ENCODE peak calls at places on chromosomes 4 and X, in ten cellular contexts. One of them, this sample, is unnamed. For H3K36me3, the result is how much of the 10 kb centered on the place peaks cover.

GRCh38 chr4:57490520-57490919 is 380.3 kb upstream of the IGFBP7 start:
- DNase-seq in brain microvascular endothelial cell: no peak
- DNase-seq in tibial artery: no peak
- DNase-seq in cardiac muscle cell: no peak
- DNase-seq in ovary: no peak
- DNase-seq in HCT116: no peak
- DNase-seq in left ventricle myocardium inferior: no peak
- DNase-seq in Peyer's patch: no peak
- DNase-seq in heart right ventricle: peak
- DNase-seq in OCI-LY7: no peak
- DNase-seq in this sample: no peak

GRCh38 chr4:153365003-153365402 is 20.5 kb downstream of the MND1 start:
- DNase-seq in brain microvascular endothelial cell: no peak
- DNase-seq in tibial artery: no peak
- DNase-seq in cardiac muscle cell: no peak
- DNase-seq in ovary: no peak
- DNase-seq in HCT116: no peak
- DNase-seq in left ventricle myocardium inferior: no peak
- DNase-seq in Peyer's patch: no peak
- DNase-seq in heart right ventricle: no peak
- DNase-seq in OCI-LY7: no peak
- DNase-seq in this sample: no peak

GRCh38 chr4:158930573-158930972 is 161.7 kb downstream of the FNIP2 start:
- DNase-seq in brain microvascular endothelial cell: no peak
- DNase-seq in tibial artery: no peak
- DNase-seq in cardiac muscle cell: no peak
- DNase-seq in ovary: no peak
- DNase-seq in HCT116: no peak
- DNase-seq in left ventricle myocardium inferior: no peak
- DNase-seq in Peyer's patch: no peak
- DNase-seq in heart right ventricle: no peak
- DNase-seq in OCI-LY7: no peak
- DNase-seq in this sample: no peak

GRCh38 chr4:183987987-183988392 is 82.9 kb downstream of the STOX2 start:
- DNase-seq in brain microvascular endothelial cell: peak
- DNase-seq in tibial artery: peak
- DNase-seq in cardiac muscle cell: peak
- DNase-seq in ovary: peak
- DNase-seq in HCT116: peak
- DNase-seq in left ventricle myocardium inferior: peak
- DNase-seq in Peyer's patch: no peak
- DNase-seq in heart right ventricle: peak
- DNase-seq in OCI-LY7: no peak
- DNase-seq in this sample: peak

GRCh38 chr4:83247415-83248357 is 36.9 kb downstream of the COQ2 start:
- DNase-seq in brain microvascular endothelial cell: no peak
- DNase-seq in tibial artery: no peak
- DNase-seq in cardiac muscle cell: no peak
- DNase-seq in ovary: no peak
- DNase-seq in HCT116: no peak
- DNase-seq in left ventricle myocardium inferior: no peak
- DNase-seq in Peyer's patch: no peak
- DNase-seq in heart right ventricle: no peak
- DNase-seq in OCI-LY7: no peak
- DNase-seq in this sample: no peak

GRCh38 chrX:334331-334891 is 15.8 kb upstream of the GTPBP6 start:
- DNase-seq in brain microvascular endothelial cell: no peak
- DNase-seq in tibial artery: no peak
- DNase-seq in cardiac muscle cell: no peak
- DNase-seq in ovary: no peak
- DNase-seq in HCT116: no peak
- DNase-seq in left ventricle myocardium inferior: peak
- DNase-seq in Peyer's patch: no peak
- DNase-seq in heart right ventricle: no peak
- DNase-seq in OCI-LY7: no peak
- DNase-seq in this sample: no peak

GRCh38 chr4:111274060-111274459 is 651.2 kb upstream of the PITX2 start:
- DNase-seq in brain microvascular endothelial cell: no peak
- DNase-seq in tibial artery: no peak
- DNase-seq in cardiac muscle cell: no peak
- DNase-seq in ovary: no peak
- DNase-seq in HCT116: no peak
- DNase-seq in left ventricle myocardium inferior: no peak
- DNase-seq in Peyer's patch: no peak
- DNase-seq in heart right ventricle: no peak
- DNase-seq in OCI-LY7: no peak
- DNase-seq in this sample: no peak

GRCh38 chrX:54807524-54808108 is at the start of gene MAGED2:
- DNase-seq in brain microvascular endothelial cell: no peak
- DNase-seq in tibial artery: peak
- DNase-seq in cardiac muscle cell: peak
- DNase-seq in ovary: peak
- DNase-seq in HCT116: no peak
- DNase-seq in left ventricle myocardium inferior: peak
- DNase-seq in Peyer's patch: peak
- DNase-seq in heart right ventricle: peak
- DNase-seq in OCI-LY7: no peak
- DNase-seq in this sample: peak

GRCh38 chr4:140556372-140557085 is 12.2 kb downstream of the UCP1 start:
- DNase-seq in brain microvascular endothelial cell: no peak
- DNase-seq in tibial artery: no peak
- DNase-seq in cardiac muscle cell: no peak
- DNase-seq in ovary: no peak
- DNase-seq in HCT116: no peak
- DNase-seq in left ventricle myocardium inferior: no peak
- DNase-seq in Peyer's patch: no peak
- DNase-seq in heart right ventricle: no peak
- DNase-seq in OCI-LY7: peak
- DNase-seq in this sample: no peak

DNA sequence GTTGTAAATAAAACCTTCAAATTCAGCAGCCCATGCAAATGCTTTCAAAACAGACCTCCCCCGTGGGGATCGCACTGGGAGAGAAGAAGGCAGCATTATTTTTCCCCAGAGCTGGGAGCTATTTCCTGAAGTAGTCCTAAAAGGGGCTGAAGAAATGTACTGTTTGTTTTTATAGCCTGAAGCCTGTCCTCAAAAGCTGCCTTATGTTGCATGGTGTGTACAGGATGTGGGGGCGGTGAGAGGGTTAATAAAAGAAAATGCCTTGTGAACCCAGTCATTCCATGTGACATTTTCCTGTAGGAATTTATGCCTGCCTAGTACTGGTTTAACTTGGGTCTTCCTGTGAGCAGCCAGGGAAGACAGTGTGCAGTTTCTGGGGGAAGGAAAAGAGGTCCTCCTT is 144.1 kb downstream of the SOWAHB start:
- DNase-seq in brain microvascular endothelial cell: peak
- DNase-seq in tibial artery: no peak
- DNase-seq in cardiac muscle cell: peak
- DNase-seq in ovary: no peak
- DNase-seq in HCT116: no peak
- DNase-seq in left ventricle myocardium inferior: no peak
- DNase-seq in Peyer's patch: no peak
- DNase-seq in heart right ventricle: no peak
- DNase-seq in OCI-LY7: no peak
- DNase-seq in this sample: no peak
- H3K36me3 ChIP-seq in brain microvascular endothelial cell: under half
- H3K36me3 ChIP-seq in tibial artery: under half
- H3K36me3 ChIP-seq in cardiac muscle cell: under half
- H3K36me3 ChIP-seq in ovary: under half
- H3K36me3 ChIP-seq in HCT116: under half
- H3K36me3 ChIP-seq in left ventricle myocardium inferior: under half
- H3K36me3 ChIP-seq in Peyer's patch: half or more
- H3K36me3 ChIP-seq in heart right ventricle: under half
- H3K36me3 ChIP-seq in OCI-LY7: under half
- H3K36me3 ChIP-seq in this sample: under half

DNA sequence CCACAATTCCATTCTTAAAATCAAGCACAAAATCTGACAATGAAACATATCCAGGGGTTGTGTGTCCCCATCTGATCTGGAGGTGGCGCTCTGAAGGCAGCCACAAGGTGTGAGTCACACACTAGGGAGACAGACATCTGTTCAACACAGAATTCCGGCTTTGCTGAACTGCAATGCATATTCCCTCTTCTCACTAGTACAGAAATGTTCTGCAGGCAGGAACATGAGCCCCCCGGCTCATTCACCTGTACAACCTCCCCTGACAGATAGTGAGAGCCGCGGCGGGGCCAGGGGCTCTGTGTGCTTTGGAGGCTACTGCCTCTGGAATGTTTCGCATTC is 41.9 kb downstream of the WDR1 start:
- DNase-seq in brain microvascular endothelial cell: peak
- DNase-seq in tibial artery: peak
- DNase-seq in cardiac muscle cell: peak
- DNase-seq in ovary: no peak
- DNase-seq in HCT116: no peak
- DNase-seq in left ventricle myocardium inferior: peak
- DNase-seq in Peyer's patch: no peak
- DNase-seq in heart right ventricle: no peak
- DNase-seq in OCI-LY7: peak
- DNase-seq in this sample: no peak
- TF ChIP-seq CTCF in brain microvascular endothelial cell: peak
- TF ChIP-seq CTCF in tibial artery: no peak
- TF ChIP-seq CTCF in cardiac muscle cell: peak
- TF ChIP-seq CTCF in ovary: no peak
- TF ChIP-seq CTCF in HCT116: peak
- TF ChIP-seq CTCF in left ventricle myocardium inferior: peak
- TF ChIP-seq CTCF in Peyer's patch: no peak
- TF ChIP-seq CTCF in heart right ventricle: no peak
- TF ChIP-seq CTCF in OCI-LY7: peak
- TF ChIP-seq CTCF in this sample: peak

DNA sequence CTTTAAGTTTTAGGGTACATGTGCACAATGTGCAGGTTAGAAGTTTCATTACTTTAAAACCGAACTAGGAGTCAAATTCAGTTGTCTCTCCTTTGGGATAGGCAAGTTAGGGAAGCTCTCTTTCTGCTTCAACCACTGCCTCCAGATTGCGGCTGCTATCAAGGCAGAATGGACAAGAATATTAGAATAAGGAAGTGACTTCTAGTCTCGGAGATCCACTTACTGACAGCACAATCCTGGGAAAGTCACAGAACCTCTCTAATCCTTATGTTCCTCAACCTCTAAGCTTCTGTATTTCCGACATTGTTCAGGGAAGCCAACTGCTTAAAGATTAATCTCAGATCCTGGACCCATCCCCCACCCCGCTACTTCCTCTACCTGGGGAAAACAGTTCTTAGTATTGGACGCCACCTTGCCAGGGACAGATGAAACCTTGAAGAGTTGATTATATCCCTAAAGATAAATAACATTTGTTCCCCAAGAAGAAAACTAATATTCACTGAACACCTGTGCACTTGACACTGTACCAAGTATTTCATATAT is 2.1 kb downstream of the NUP62CL start:
- DNase-seq in brain microvascular endothelial cell: no peak
- DNase-seq in tibial artery: no peak
- DNase-seq in cardiac muscle cell: no peak
- DNase-seq in ovary: no peak
- DNase-seq in HCT116: no peak
- DNase-seq in left ventricle myocardium inferior: no peak
- DNase-seq in Peyer's patch: no peak
- DNase-seq in heart right ventricle: no peak
- DNase-seq in OCI-LY7: no peak
- DNase-seq in this sample: no peak
- H3K27ac ChIP-seq in brain microvascular endothelial cell: no peak
- H3K27ac ChIP-seq in tibial artery: no peak
- H3K27ac ChIP-seq in cardiac muscle cell: no peak
- H3K27ac ChIP-seq in ovary: no peak
- H3K27ac ChIP-seq in HCT116: peak
- H3K27ac ChIP-seq in left ventricle myocardium inferior: no peak
- H3K27ac ChIP-seq in Peyer's patch: no peak
- H3K27ac ChIP-seq in heart right ventricle: no peak
- H3K27ac ChIP-seq in OCI-LY7: no peak
- H3K27ac ChIP-seq in this sample: no peak

DNA sequence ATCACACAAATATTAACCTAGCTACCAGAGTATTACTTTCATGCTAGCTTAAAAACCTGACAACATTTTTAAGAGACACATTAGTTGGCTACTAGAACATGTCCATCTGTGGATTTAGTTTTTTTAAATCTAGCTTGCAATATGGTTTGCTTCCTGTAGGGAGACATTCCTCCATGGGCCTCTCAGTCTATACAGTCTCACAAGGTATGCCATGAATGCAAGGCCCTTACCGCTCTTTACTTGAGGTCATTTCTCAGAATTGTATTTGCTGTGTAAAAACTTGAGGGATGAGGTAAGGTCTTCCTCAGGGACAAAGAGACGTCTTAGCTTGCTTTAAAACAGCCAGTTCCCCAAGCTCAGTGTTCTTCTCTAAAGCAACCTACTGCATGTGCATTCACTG is 26.9 kb downstream of the UBA6 start:
- DNase-seq in brain microvascular endothelial cell: no peak
- DNase-seq in tibial artery: no peak
- DNase-seq in cardiac muscle cell: no peak
- DNase-seq in ovary: no peak
- DNase-seq in HCT116: no peak
- DNase-seq in left ventricle myocardium inferior: no peak
- DNase-seq in Peyer's patch: no peak
- DNase-seq in heart right ventricle: no peak
- DNase-seq in OCI-LY7: no peak
- DNase-seq in this sample: no peak
- H3K36me3 ChIP-seq in brain microvascular endothelial cell: under half
- H3K36me3 ChIP-seq in tibial artery: half or more
- H3K36me3 ChIP-seq in cardiac muscle cell: half or more
- H3K36me3 ChIP-seq in ovary: under half
- H3K36me3 ChIP-seq in HCT116: under half
- H3K36me3 ChIP-seq in left ventricle myocardium inferior: half or more
- H3K36me3 ChIP-seq in Peyer's patch: half or more
- H3K36me3 ChIP-seq in heart right ventricle: half or more
- H3K36me3 ChIP-seq in OCI-LY7: half or more
- H3K36me3 ChIP-seq in this sample: half or more

GRCh38 chr4:22959483-22959882 is 266.7 kb downstream of the GBA3 start:
- DNase-seq in brain microvascular endothelial cell: no peak
- DNase-seq in tibial artery: no peak
- DNase-seq in cardiac muscle cell: no peak
- DNase-seq in ovary: no peak
- DNase-seq in HCT116: no peak
- DNase-seq in left ventricle myocardium inferior: no peak
- DNase-seq in Peyer's patch: no peak
- DNase-seq in heart right ventricle: no peak
- DNase-seq in OCI-LY7: no peak
- DNase-seq in this sample: no peak

GRCh38 chr4:22957774-22958173 is 265.0 kb downstream of the GBA3 start:
- DNase-seq in brain microvascular endothelial cell: no peak
- DNase-seq in tibial artery: no peak
- DNase-seq in cardiac muscle cell: no peak
- DNase-seq in ovary: no peak
- DNase-seq in HCT116: no peak
- DNase-seq in left ventricle myocardium inferior: no peak
- DNase-seq in Peyer's patch: no peak
- DNase-seq in heart right ventricle: no peak
- DNase-seq in OCI-LY7: no peak
- DNase-seq in this sample: no peak

DNA sequence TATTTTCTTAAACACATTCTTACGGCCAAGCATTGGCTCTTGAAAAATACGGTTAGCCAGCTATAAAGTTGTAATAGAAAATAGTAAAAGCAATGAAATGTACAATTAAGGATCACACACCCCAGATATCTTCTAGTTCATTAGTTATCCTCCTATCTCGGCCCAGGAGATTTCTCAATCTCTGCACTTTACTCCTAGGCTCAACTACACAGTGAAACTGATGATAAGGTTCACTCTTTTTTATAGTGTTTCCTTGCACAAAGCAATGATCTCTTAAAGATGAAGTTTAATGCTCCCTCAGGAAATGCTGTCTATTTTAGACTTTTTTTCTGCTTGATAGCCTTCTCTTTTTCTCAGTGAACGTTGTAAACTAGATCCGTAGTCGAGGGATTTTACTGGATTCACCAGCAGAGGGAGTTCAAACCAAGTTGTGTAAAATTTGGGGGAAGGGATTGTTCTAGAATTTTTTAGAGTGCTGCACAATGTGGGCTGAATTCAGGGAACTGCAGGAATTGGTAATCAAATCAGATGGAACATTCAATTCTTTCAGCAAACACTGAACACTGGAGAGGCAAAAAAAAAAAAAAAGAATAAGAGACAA is 269.5 kb downstream of the GBA3 start:
- DNase-seq in brain microvascular endothelial cell: peak
- DNase-seq in tibial artery: no peak
- DNase-seq in cardiac muscle cell: peak
- DNase-seq in ovary: no peak
- DNase-seq in HCT116: no peak
- DNase-seq in left ventricle myocardium inferior: no peak
- DNase-seq in Peyer's patch: no peak
- DNase-seq in heart right ventricle: no peak
- DNase-seq in OCI-LY7: peak
- DNase-seq in this sample: no peak
- TF ChIP-seq CTCF in brain microvascular endothelial cell: peak
- TF ChIP-seq CTCF in tibial artery: no peak
- TF ChIP-seq CTCF in cardiac muscle cell: peak
- TF ChIP-seq CTCF in ovary: no peak
- TF ChIP-seq CTCF in HCT116: no peak
- TF ChIP-seq CTCF in left ventricle myocardium inferior: peak
- TF ChIP-seq CTCF in Peyer's patch: no peak
- TF ChIP-seq CTCF in heart right ventricle: no peak
- TF ChIP-seq CTCF in OCI-LY7: peak
- TF ChIP-seq CTCF in this sample: no peak

This sample was measured in psoas muscle.